ENCODE peak calls at places on chromosomes 2 and 18, in six cellular contexts. V, W, F, G, E and Q are unnamed samples.

GRCh38 chr18:23217781-23218180 is 82.5 kb downstream of the CABLES1 start:
- DNase-seq in F (no peak), V (no peak), W (no peak), E (no peak), G (no peak), Q (no peak)

GRCh38 chr18:12703714-12704113 is 872 bp downstream of the PSMG2 start:
- DNase-seq in E (peak), G (no peak), W (no peak), F (no peak), V (no peak), Q (no peak)

GRCh38 chr2:9735335-9735734 is 104.5 kb upstream of the YWHAQ start:
- DNase-seq in G (no peak), E (no peak), F (no peak), V (no peak), W (no peak), Q (no peak)

GRCh38 chr2:16707014-16707413 is 41.4 kb upstream of the CYRIA start:
- DNase-seq in V (no peak), F (no peak), E (no peak), G (no peak), W (no peak), Q (no peak)

GRCh38 chr2:232890536-232890895 is 20.5 kb downstream of the SNORC start:
- DNase-seq in W (no peak), F (no peak), G (no peak), V (no peak), E (no peak), Q (peak)

GRCh38 chr2:112910219-112910618 is 746 bp upstream of the IL37 start:
- DNase-seq in F (no peak), E (no peak), V (no peak), G (no peak), W (no peak), Q (no peak)

GRCh38 chr2:61993422-61994024 is 88.0 kb downstream of the COMMD1 start:
- DNase-seq in G (no peak), E (peak), V (no peak), W (no peak), F (no peak), Q (no peak)

GRCh38 chr2:74086001-74086400 is 61.7 kb downstream of the BOLA3 start:
- DNase-seq in E (no peak), F (no peak), V (peak), G (no peak), W (no peak), Q (no peak)

GRCh38 chr2:236535024-236535423 is 34.6 kb upstream of the ACKR3 start:
- DNase-seq in E (peak), G (no peak), V (no peak), W (no peak), F (no peak), Q (no peak)

GRCh38 chr2:230714122-230714453 is 1.4 kb downstream of the CAB39 start:
- DNase-seq in F (peak), W (no peak), V (peak), G (peak), E (peak), Q (no peak)

GRCh38 chr2:231373786-231374185 is 21.7 kb upstream of the B3GNT7 start:
- DNase-seq in W (no peak), F (no peak), G (no peak), V (no peak), E (no peak), Q (no peak)

GRCh38 chr2:235747868-235748144 is 254.0 kb downstream of the AGAP1 start:
- DNase-seq in G (no peak), V (no peak), W (no peak), F (no peak), E (peak), Q (no peak)